ENCODE peak calls at places on chromosomes 3 and 15, in five cellular contexts. M is transverse colon, J is upper lobe of right lung, K is lower lobe of right lung, N is A549. I is an unnamed sample.

GRCh38 chr15:77819841-77820728 is 187.4 kb upstream of the LINGO1 start:
- DNase-seq in K (no peak), M (peak), N (peak), J (no peak), I (peak)

GRCh38 chr3:117587416-117587815 is 877.8 kb downstream of the TUSC7 start:
- DNase-seq in K (no peak), N (no peak), M (no peak), J (no peak), I (no peak)

GRCh38 chr15:72229947-72230196 is 1.1 kb downstream of the PKM start:
- DNase-seq in N (no peak), K (no peak), J (no peak), M (no peak), I (no peak)

GRCh38 chr3:126245811-126246727 is 65.7 kb upstream of the ALDH1L1 start:
- DNase-seq in J (peak), M (peak), K (no peak), N (peak), I (no peak)

GRCh38 chr3:16528581-16528993 is 15.1 kb upstream of the RFTN1 start:
- DNase-seq in J (no peak), N (no peak), M (no peak), K (no peak), I (no peak)

GRCh38 chr3:151219056-151219455 is 16.0 kb upstream of the GPR171 start:
- DNase-seq in M (no peak), K (no peak), J (no peak), N (peak), I (no peak)

GRCh38 chr3:185900228-185900627 is 37.6 kb downstream of the TRA2B start:
- DNase-seq in K (no peak), N (peak), J (no peak), M (peak), I (no peak)

GRCh38 chr15:68601206-68602197 is 22.7 kb downstream of the CORO2B start:
- DNase-seq in M (no peak), N (no peak), J (no peak), K (no peak), I (no peak)

GRCh38 chr3:130707914-130708601 is 38.6 kb downstream of the PIK3R4 start:
- DNase-seq in K (no peak), N (no peak), J (no peak), M (no peak), I (no peak)

GRCh38 chr3:21446027-21446426 is 305.0 kb downstream of the ZNF385D start:
- DNase-seq in N (no peak), K (no peak), M (no peak), J (no peak), I (no peak)

GRCh38 chr3:154243353-154243752 is 80.9 kb downstream of the DHX36 start:
- DNase-seq in M (no peak), K (no peak), N (peak), J (no peak), I (no peak)

GRCh38 chr3:55823001-55823400 is 335.9 kb upstream of the WNT5A start:
- DNase-seq in N (no peak), M (no peak), K (no peak), J (no peak), I (no peak)

GRCh38 chr3:149860881-149861280 is 47.9 kb downstream of the RNF13 start:
- DNase-seq in K (no peak), N (no peak), J (no peak), M (no peak), I (no peak)

GRCh38 chr3:174986685-174987084 is 127.6 kb downstream of the NAALADL2 start:
- DNase-seq in M (no peak), K (no peak), J (no peak), N (no peak), I (no peak)

GRCh38 chr3:143207338-143207961 is 87.9 kb downstream of the CHST2 start:
- DNase-seq in K (no peak), J (no peak), N (peak), M (no peak), I (no peak)

GRCh38 chr3:140636452-140637138 is 41.3 kb upstream of the TRIM42 start:
- DNase-seq in N (no peak), J (no peak), M (no peak), K (no peak), I (no peak)

GRCh38 chr15:72737723-72738122 is 45.8 kb downstream of the ADPGK start:
- DNase-seq in M (no peak), J (no peak), K (no peak), N (no peak), I (no peak)

GRCh38 chr3:100910986-100911385 is 82.2 kb downstream of the ABI3BP start:
- DNase-seq in K (no peak), M (no peak), N (no peak), J (no peak), I (no peak)

GRCh38 chr15:98853161-98853560 is 154.4 kb downstream of the PGPEP1L start:
- DNase-seq in M (peak), J (peak), N (peak), K (peak), I (peak)

GRCh38 chr3:63921741-63922482 is 9.7 kb upstream of the SCAANT1 start:
- DNase-seq in J (no peak), K (no peak), N (no peak), M (no peak), I (no peak)

GRCh38 chr15:40926659-40927496 is 2.3 kb upstream of the DLL4 start:
- DNase-seq in K (no peak), N (no peak), M (no peak), J (no peak), I (peak)

GRCh38 chr15:67135494-67135893 is 70.1 kb downstream of the SMAD3 start:
- DNase-seq in M (no peak), J (no peak), K (no peak), N (peak), I (no peak)

GRCh38 chr3:152657002-152657400 is 177.9 kb upstream of the P2RY1 start:
- DNase-seq in J (no peak), M (no peak), K (no peak), N (no peak), I (no peak)

GRCh38 chr3:88131695-88132094 is 18.1 kb upstream of the C3orf38 start:
- DNase-seq in M (no peak), J (no peak), N (no peak), K (no peak), I (no peak)

GRCh38 chr3:79521221-79521848 is 246.5 kb downstream of the ROBO1 start:
- DNase-seq in N (peak), J (no peak), K (no peak), M (no peak), I (no peak)

GRCh38 chr3:139124197-139124596 is 79.5 kb upstream of the PRR23C start:
- DNase-seq in K (no peak), M (no peak), J (no peak), N (no peak), I (no peak)

GRCh38 chr3:188584162-188584529 is 430.2 kb downstream of the LPP start:
- DNase-seq in N (peak), M (no peak), K (no peak), J (no peak), I (no peak)

GRCh38 chr15:69987492-69988482 is 109.9 kb downstream of the TLE3 start:
- DNase-seq in N (peak), K (no peak), J (no peak), M (no peak), I (no peak)

GRCh38 chr3:144011251-144011799 is 39.7 kb downstream of the DIPK2A start:
- DNase-seq in K (no peak), N (no peak), J (no peak), M (no peak), I (no peak)

GRCh38 chr3:151091685-151092352 is 6.4 kb downstream of the MED12L start:
- DNase-seq in N (no peak), M (no peak), J (no peak), K (no peak), I (no peak)

GRCh38 chr3:149654188-149654601 is 3.6 kb downstream of the WWTR1 start:
- DNase-seq in K (no peak), M (no peak), N (no peak), J (no peak), I (no peak)

GRCh38 chr3:10783360-10784346 is 32.4 kb upstream of the SLC6A11 start:
- DNase-seq in M (no peak), J (no peak), N (peak), K (no peak), I (no peak)

GRCh38 chr3:71725279-71725991 is at the start of gene EIF4E3:
- DNase-seq in M (peak), J (peak), N (no peak), K (peak), I (no peak)

GRCh38 chr15:81157195-81157938 is 23.3 kb downstream of the CFAP161 start:
- DNase-seq in K (no peak), N (no peak), J (no peak), M (no peak), I (no peak)

GRCh38 chr3:100893590-100893989 is 99.6 kb downstream of the ABI3BP start:
- DNase-seq in J (peak), K (peak), N (peak), M (peak), I (peak)

GRCh38 chr3:148203263-148204010 is 494.3 kb upstream of the AGTR1 start:
- DNase-seq in J (no peak), M (no peak), K (no peak), N (no peak), I (no peak)

DNA sequence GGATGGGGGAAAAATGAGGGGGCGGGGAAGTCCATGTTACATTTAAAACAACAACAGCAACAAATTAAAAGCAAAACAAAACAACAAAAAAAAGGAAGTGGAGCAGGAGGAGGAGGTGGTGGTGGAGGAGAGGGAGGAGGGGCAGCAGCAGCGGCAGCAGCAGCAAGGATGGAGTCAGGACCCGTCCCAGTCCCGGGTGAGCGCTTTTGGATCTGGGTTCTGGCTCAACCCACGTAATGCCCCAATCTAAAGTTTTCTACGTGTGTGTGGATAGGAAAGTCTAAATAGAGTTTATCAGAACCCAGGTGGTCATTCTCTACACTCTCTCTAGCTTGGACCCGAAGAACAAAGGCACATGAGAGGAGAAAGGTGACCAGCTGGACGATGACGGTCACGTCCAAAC is 721 bp upstream of the ISL2 start:
- DNase-seq in N (no peak), K (no peak), J (no peak), M (no peak), I (no peak)
- H3K4me3 ChIP-seq in N (peak), K (peak), J (no peak), M (peak), I (no peak)

DNA sequence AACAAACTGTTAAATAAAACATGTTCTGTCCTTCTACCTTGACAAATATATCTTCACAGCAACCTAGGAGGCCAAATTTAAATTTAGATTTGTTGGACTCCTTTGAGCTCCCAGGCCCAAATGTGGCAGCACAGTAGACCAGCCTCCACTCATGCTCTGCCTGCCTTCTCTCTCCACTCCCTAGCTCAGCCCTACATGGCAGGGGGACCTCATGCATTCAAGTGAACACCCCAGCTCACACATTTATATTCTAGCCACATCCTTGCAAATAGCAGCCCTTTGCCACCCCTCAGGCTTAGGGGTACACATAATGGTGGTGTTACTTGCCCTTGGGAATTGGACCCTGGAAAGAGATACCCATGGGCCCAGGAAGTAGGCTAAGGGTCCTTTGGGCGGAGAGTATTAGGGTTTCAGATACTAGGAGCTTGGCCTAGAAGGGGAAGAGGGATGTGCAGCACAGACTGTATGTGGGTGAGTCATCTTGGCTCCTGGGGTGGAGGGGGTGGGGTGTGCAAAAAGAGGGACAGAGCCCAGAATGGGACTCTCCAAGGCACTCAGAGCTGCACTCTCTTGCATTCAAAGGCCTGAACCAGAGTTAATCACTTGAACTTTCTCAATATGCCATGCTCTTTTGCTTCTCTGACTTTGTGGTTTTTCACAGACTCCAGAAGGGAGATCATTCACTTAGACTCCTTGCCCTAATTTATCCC is 268.4 kb upstream of the ROPN1 start:
- DNase-seq in J (no peak), M (no peak), N (peak), K (no peak), I (no peak)
- H3K27ac ChIP-seq in J (no peak), M (no peak), N (peak), K (no peak), I (peak)

GRCh38 chr3:157375342-157375986 is 61.2 kb upstream of the PTX3 start:
- DNase-seq in N (no peak), K (no peak), J (no peak), M (no peak), I (no peak)
- H3K4me3 ChIP-seq in N (no peak), K (no peak), J (no peak), M (no peak), I (no peak)

GRCh38 chr3:127655641-127656040 is 17.1 kb upstream of the ABTB1 start:
- DNase-seq in M (no peak), J (no peak), N (no peak), K (no peak), I (no peak)
- H3K27ac ChIP-seq in M (peak), J (no peak), N (peak), K (no peak), I (peak)

GRCh38 chr3:110583373-110583935 is 488.2 kb upstream of the NECTIN3 start:
- DNase-seq in J (no peak), M (no peak), K (no peak), N (peak), I (no peak)
- H3K4me3 ChIP-seq in J (no peak), M (no peak), K (no peak), N (no peak), I (no peak)